ENCODE peak calls at places on chromosomes 3 and 15, in six cellular contexts. One of them, this sample, is unnamed.
A peak's percentile ranks its signal among the peaks of the same experiment; 100 is the strongest.

GRCh38 chr15:82105458-82106205 is 59.8 kb upstream of the MEX3B start:
- DNase-seq in CD8-positive, alpha-beta memory T cell: no peak
- DNase-seq in HCT116: no peak
- DNase-seq in upper lobe of right lung: no peak
- DNase-seq in HepG2: peak; percentile 5
- DNase-seq in A549: no peak
- DNase-seq in this sample: no peak

GRCh38 chr15:45451265-45451664 is 71.3 kb downstream of the SLC30A4 start:
- DNase-seq in A549: no peak
- DNase-seq in HepG2: no peak
- DNase-seq in HCT116: no peak
- DNase-seq in upper lobe of right lung: no peak
- DNase-seq in CD8-positive, alpha-beta memory T cell: no peak
- DNase-seq in this sample: peak; percentile 62

GRCh38 chr3:56055616-56056350 is 412.5 kb downstream of the ERC2 start:
- DNase-seq in upper lobe of right lung: no peak
- DNase-seq in HepG2: no peak
- DNase-seq in A549: no peak
- DNase-seq in HCT116: no peak
- DNase-seq in CD8-positive, alpha-beta memory T cell: no peak
- DNase-seq in this sample: no peak

GRCh38 chr3:112687214-112687613 is 46.3 kb upstream of the CCDC80 start:
- DNase-seq in HCT116: no peak
- DNase-seq in HepG2: no peak
- DNase-seq in upper lobe of right lung: no peak
- DNase-seq in A549: no peak
- DNase-seq in CD8-positive, alpha-beta memory T cell: no peak
- DNase-seq in this sample: no peak

GRCh38 chr3:177146646-177147045 is 50.6 kb downstream of the TBL1XR1 start:
- DNase-seq in upper lobe of right lung: no peak
- DNase-seq in CD8-positive, alpha-beta memory T cell: no peak
- DNase-seq in A549: no peak
- DNase-seq in HCT116: no peak
- DNase-seq in HepG2: no peak
- DNase-seq in this sample: no peak

GRCh38 chr3:187738089-187738399 is 7.2 kb downstream of the BCL6 start:
- DNase-seq in HepG2: no peak
- DNase-seq in CD8-positive, alpha-beta memory T cell: no peak
- DNase-seq in upper lobe of right lung: no peak
- DNase-seq in HCT116: no peak
- DNase-seq in A549: no peak
- DNase-seq in this sample: no peak

GRCh38 chr3:22536582-22536981 is 666.5 kb upstream of the UBE2E2 start:
- DNase-seq in HCT116: no peak
- DNase-seq in A549: no peak
- DNase-seq in upper lobe of right lung: no peak
- DNase-seq in HepG2: no peak
- DNase-seq in CD8-positive, alpha-beta memory T cell: no peak
- DNase-seq in this sample: no peak

GRCh38 chr3:149151843-149152242 is 22.4 kb downstream of the HPS3 start:
- DNase-seq in HepG2: no peak
- DNase-seq in HCT116: no peak
- DNase-seq in upper lobe of right lung: no peak
- DNase-seq in A549: no peak
- DNase-seq in CD8-positive, alpha-beta memory T cell: no peak
- DNase-seq in this sample: no peak

GRCh38 chr3:120524171-120524923 is 71.8 kb upstream of the NDUFB4 start:
- DNase-seq in CD8-positive, alpha-beta memory T cell: no peak
- DNase-seq in HCT116: no peak
- DNase-seq in upper lobe of right lung: no peak
- DNase-seq in HepG2: no peak
- DNase-seq in A549: no peak
- DNase-seq in this sample: no peak

GRCh38 chr3:130014526-130014925 is 40.0 kb downstream of the TRH start:
- DNase-seq in CD8-positive, alpha-beta memory T cell: no peak
- DNase-seq in A549: no peak
- DNase-seq in HCT116: no peak
- DNase-seq in upper lobe of right lung: no peak
- DNase-seq in HepG2: no peak
- DNase-seq in this sample: no peak

GRCh38 chr3:76514836-76515235 is 525.1 kb upstream of the ROBO2 start:
- DNase-seq in HCT116: no peak
- DNase-seq in A549: no peak
- DNase-seq in upper lobe of right lung: no peak
- DNase-seq in CD8-positive, alpha-beta memory T cell: no peak
- DNase-seq in HepG2: no peak
- DNase-seq in this sample: no peak

GRCh38 chr3:107431298-107432012 is 54.2 kb downstream of the CCDC54 start:
- DNase-seq in HepG2: no peak
- DNase-seq in upper lobe of right lung: peak; percentile 85
- DNase-seq in A549: peak; percentile 73
- DNase-seq in CD8-positive, alpha-beta memory T cell: peak; percentile 39
- DNase-seq in HCT116: no peak
- DNase-seq in this sample: peak; percentile 76

GRCh38 chr3:17588422-17588821 is 154.0 kb downstream of the TBC1D5 start:
- DNase-seq in HCT116: no peak
- DNase-seq in A549: no peak
- DNase-seq in CD8-positive, alpha-beta memory T cell: no peak
- DNase-seq in HepG2: no peak
- DNase-seq in upper lobe of right lung: no peak
- DNase-seq in this sample: no peak

GRCh38 chr15:69941206-69941605 is 156.5 kb downstream of the TLE3 start:
- DNase-seq in CD8-positive, alpha-beta memory T cell: no peak
- DNase-seq in HCT116: no peak
- DNase-seq in A549: no peak
- DNase-seq in upper lobe of right lung: no peak
- DNase-seq in HepG2: no peak
- DNase-seq in this sample: no peak

GRCh38 chr3:72312339-72312738 is 527.4 kb upstream of the PROK2 start:
- DNase-seq in CD8-positive, alpha-beta memory T cell: no peak
- DNase-seq in A549: no peak
- DNase-seq in HepG2: no peak
- DNase-seq in HCT116: no peak
- DNase-seq in upper lobe of right lung: no peak
- DNase-seq in this sample: no peak

GRCh38 chr15:90062023-90062728 is 40.1 kb downstream of the IDH2 start:
- DNase-seq in HCT116: no peak
- DNase-seq in CD8-positive, alpha-beta memory T cell: peak; percentile 23
- DNase-seq in upper lobe of right lung: peak; percentile 87
- DNase-seq in A549: no peak
- DNase-seq in HepG2: no peak
- DNase-seq in this sample: peak; percentile 91

GRCh38 chr15:37203050-37203449 is 102.7 kb upstream of the MEIS2 start:
- DNase-seq in upper lobe of right lung: no peak
- DNase-seq in CD8-positive, alpha-beta memory T cell: no peak
- DNase-seq in HCT116: no peak
- DNase-seq in HepG2: no peak
- DNase-seq in A549: no peak
- DNase-seq in this sample: no peak

GRCh38 chr3:51620543-51620942 is 50.5 kb upstream of the TEX264 start:
- DNase-seq in upper lobe of right lung: no peak
- DNase-seq in HepG2: peak; percentile 25
- DNase-seq in A549: no peak
- DNase-seq in CD8-positive, alpha-beta memory T cell: no peak
- DNase-seq in HCT116: no peak
- DNase-seq in this sample: no peak

GRCh38 chr3:170090601-170090981 is 52.8 kb downstream of the GPR160 start:
- DNase-seq in upper lobe of right lung: no peak
- DNase-seq in CD8-positive, alpha-beta memory T cell: no peak
- DNase-seq in A549: no peak
- DNase-seq in HepG2: no peak
- DNase-seq in HCT116: no peak
- DNase-seq in this sample: no peak

GRCh38 chr3:121895121-121895520 is 920 bp downstream of the SLC15A2 start:
- DNase-seq in A549: no peak
- DNase-seq in CD8-positive, alpha-beta memory T cell: no peak
- DNase-seq in HepG2: no peak
- DNase-seq in HCT116: no peak
- DNase-seq in upper lobe of right lung: no peak
- DNase-seq in this sample: no peak

GRCh38 chr3:116148881-116149530 is 296.3 kb downstream of the LSAMP start:
- DNase-seq in HCT116: no peak
- DNase-seq in A549: no peak
- DNase-seq in HepG2: peak; percentile 1
- DNase-seq in CD8-positive, alpha-beta memory T cell: no peak
- DNase-seq in upper lobe of right lung: no peak
- DNase-seq in this sample: no peak

GRCh38 chr3:163773136-163773535 is 1305.2 kb downstream of the SI start:
- DNase-seq in A549: no peak
- DNase-seq in HCT116: peak; percentile 24
- DNase-seq in upper lobe of right lung: no peak
- DNase-seq in HepG2: peak; percentile 10
- DNase-seq in CD8-positive, alpha-beta memory T cell: no peak
- DNase-seq in this sample: no peak

GRCh38 chr3:111589303-111590095 is 5.6 kb downstream of the ZBED2 start:
- DNase-seq in A549: peak; percentile 28
- DNase-seq in HepG2: no peak
- DNase-seq in HCT116: no peak
- DNase-seq in CD8-positive, alpha-beta memory T cell: no peak
- DNase-seq in upper lobe of right lung: no peak
- DNase-seq in this sample: no peak

GRCh38 chr3:60774617-60775016 is 476.6 kb downstream of the FHIT start:
- DNase-seq in upper lobe of right lung: no peak
- DNase-seq in HepG2: no peak
- DNase-seq in HCT116: no peak
- DNase-seq in A549: no peak
- DNase-seq in CD8-positive, alpha-beta memory T cell: no peak
- DNase-seq in this sample: no peak

GRCh38 chr3:195030791-195031321 is 240.1 kb downstream of the XXYLT1 start:
- DNase-seq in A549: peak; percentile 14
- DNase-seq in upper lobe of right lung: peak; percentile 54
- DNase-seq in CD8-positive, alpha-beta memory T cell: no peak
- DNase-seq in HCT116: no peak
- DNase-seq in HepG2: peak; percentile 74
- DNase-seq in this sample: no peak

GRCh38 chr3:112365035-112365434 is 32.1 kb downstream of the CD200 start:
- DNase-seq in CD8-positive, alpha-beta memory T cell: no peak
- DNase-seq in HCT116: no peak
- DNase-seq in HepG2: no peak
- DNase-seq in upper lobe of right lung: no peak
- DNase-seq in A549: no peak
- DNase-seq in this sample: no peak

GRCh38 chr3:8554725-8555621 is 53.4 kb downstream of the LMCD1 start:
- DNase-seq in HepG2: no peak
- DNase-seq in A549: no peak
- DNase-seq in upper lobe of right lung: no peak
- DNase-seq in HCT116: no peak
- DNase-seq in CD8-positive, alpha-beta memory T cell: no peak
- DNase-seq in this sample: no peak

GRCh38 chr3:177340243-177340830 is 143.1 kb upstream of the TBL1XR1 start:
- DNase-seq in HepG2: no peak
- DNase-seq in HCT116: no peak
- DNase-seq in CD8-positive, alpha-beta memory T cell: no peak
- DNase-seq in A549: no peak
- DNase-seq in upper lobe of right lung: no peak
- DNase-seq in this sample: no peak

GRCh38 chr3:29033511-29033910 is 247.4 kb upstream of the RBMS3 start:
- DNase-seq in upper lobe of right lung: no peak
- DNase-seq in CD8-positive, alpha-beta memory T cell: no peak
- DNase-seq in A549: no peak
- DNase-seq in HepG2: no peak
- DNase-seq in HCT116: no peak
- DNase-seq in this sample: no peak
- H3K4me1 ChIP-seq in upper lobe of right lung: no peaks in the 10 kb centered on the region
- H3K4me1 ChIP-seq in CD8-positive, alpha-beta memory T cell: no peaks in the 10 kb centered on the region
- H3K4me1 ChIP-seq in A549: no peaks in the 10 kb centered on the region
- H3K4me1 ChIP-seq in HepG2: no peaks in the 10 kb centered on the region
- H3K4me1 ChIP-seq in HCT116: no peaks in the 10 kb centered on the region
- H3K4me1 ChIP-seq in this sample: no peaks in the 10 kb centered on the region

GRCh38 chr15:67884009-67884408 is 44.2 kb upstream of the RNU6-1 start:
- DNase-seq in CD8-positive, alpha-beta memory T cell: no peak
- DNase-seq in HCT116: no peak
- DNase-seq in upper lobe of right lung: no peak
- DNase-seq in A549: no peak
- DNase-seq in HepG2: no peak
- DNase-seq in this sample: no peak
- H3K4me3 ChIP-seq in CD8-positive, alpha-beta memory T cell: no peak overlapping the region
- H3K4me3 ChIP-seq in HCT116: no peak overlapping the region
- H3K4me3 ChIP-seq in upper lobe of right lung: peak overlapping the region; percentile 53
- H3K4me3 ChIP-seq in A549: peak overlapping the region; percentile 40
- H3K4me3 ChIP-seq in HepG2: no peak overlapping the region
- H3K4me3 ChIP-seq in this sample: peak overlapping the region; percentile 42

GRCh38 chr3:123285066-123285465 is 83.3 kb downstream of the SEC22A start:
- DNase-seq in CD8-positive, alpha-beta memory T cell: no peak
- DNase-seq in upper lobe of right lung: no peak
- DNase-seq in A549: no peak
- DNase-seq in HepG2: no peak
- DNase-seq in HCT116: no peak
- DNase-seq in this sample: no peak

GRCh38 chr3:123283657-123284398 is 82.1 kb downstream of the SEC22A start:
- DNase-seq in CD8-positive, alpha-beta memory T cell: no peak
- DNase-seq in HCT116: no peak
- DNase-seq in HepG2: no peak
- DNase-seq in A549: no peak
- DNase-seq in upper lobe of right lung: no peak
- DNase-seq in this sample: no peak

GRCh38 chr3:123285479-123285878 is 83.7 kb downstream of the SEC22A start:
- DNase-seq in HCT116: no peak
- DNase-seq in A549: no peak
- DNase-seq in upper lobe of right lung: no peak
- DNase-seq in HepG2: no peak
- DNase-seq in CD8-positive, alpha-beta memory T cell: no peak
- DNase-seq in this sample: no peak

GRCh38 chr3:123285931-123286307 is 84.2 kb downstream of the SEC22A start:
- DNase-seq in CD8-positive, alpha-beta memory T cell: no peak
- DNase-seq in A549: no peak
- DNase-seq in upper lobe of right lung: no peak
- DNase-seq in HepG2: no peak
- DNase-seq in HCT116: no peak
- DNase-seq in this sample: no peak

DNA sequence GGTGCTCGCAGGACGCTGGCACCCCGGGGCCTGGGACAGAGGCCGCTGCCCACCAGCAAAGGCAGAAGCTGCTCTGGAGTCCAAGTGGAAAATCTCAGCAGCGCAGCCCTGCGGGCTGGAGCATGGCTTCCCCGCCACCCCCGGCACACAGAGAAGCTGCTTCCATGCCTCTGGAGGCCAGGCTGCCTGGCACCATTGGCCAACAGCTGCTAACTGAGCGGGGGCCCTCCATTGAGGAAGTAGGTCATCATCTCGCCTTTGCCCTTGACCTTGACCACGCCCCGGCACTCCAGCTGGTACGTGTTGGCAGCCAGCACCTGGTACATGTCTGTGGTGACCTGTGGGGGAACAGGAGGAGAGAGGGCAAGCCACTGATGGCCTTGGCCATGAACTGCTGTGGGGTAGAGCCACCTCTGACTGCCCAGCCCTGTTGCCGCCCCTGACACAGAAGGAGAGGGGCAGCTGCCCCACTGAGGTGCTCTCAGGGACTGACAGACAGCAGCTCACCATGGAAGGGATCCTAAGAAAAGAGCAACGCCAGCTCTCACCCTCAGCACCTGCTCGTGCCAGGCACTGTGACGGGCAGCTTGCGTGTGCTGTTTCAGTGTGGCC is 82.8 kb downstream of the SEC22A start:
- DNase-seq in HepG2: no peak
- DNase-seq in CD8-positive, alpha-beta memory T cell: no peak
- DNase-seq in A549: no peak
- DNase-seq in HCT116: no peak
- DNase-seq in upper lobe of right lung: no peak
- DNase-seq in this sample: no peak
- H3K27ac ChIP-seq in HepG2: no peak overlapping the region
- H3K27ac ChIP-seq in CD8-positive, alpha-beta memory T cell: no peak overlapping the region
- H3K27ac ChIP-seq in A549: no peak overlapping the region
- H3K27ac ChIP-seq in HCT116: no peak overlapping the region
- H3K27ac ChIP-seq in upper lobe of right lung: no peak overlapping the region
- H3K27ac ChIP-seq in this sample: no peak overlapping the region

GRCh38 chr15:93955197-93955596 is 276.2 kb upstream of the MCTP2 start:
- DNase-seq in upper lobe of right lung: no peak
- DNase-seq in HepG2: peak; percentile 45
- DNase-seq in A549: no peak
- DNase-seq in HCT116: no peak
- DNase-seq in CD8-positive, alpha-beta memory T cell: no peak
- DNase-seq in this sample: no peak
- H3K4me1 ChIP-seq in upper lobe of right lung: no peaks in the 10 kb centered on the region
- H3K4me1 ChIP-seq in HepG2: peaks cover 13% of the 10 kb centered on the region
- H3K4me1 ChIP-seq in A549: no peaks in the 10 kb centered on the region
- H3K4me1 ChIP-seq in HCT116: no peaks in the 10 kb centered on the region
- H3K4me1 ChIP-seq in CD8-positive, alpha-beta memory T cell: no peaks in the 10 kb centered on the region
- H3K4me1 ChIP-seq in this sample: no peaks in the 10 kb centered on the region

This sample was measured in colonic mucosa.